ENCODE peak calls at places on chromosomes 1 and 21, in seven cellular contexts. One of them, this sample, is unnamed.

GRCh38 chr1:30675761-30676160 is 47.6 kb downstream of the MATN1 start:
- DNase-seq in cardiac muscle cell: no peak
- DNase-seq in lung: no peak
- DNase-seq in adrenal gland: no peak
- DNase-seq in ovary: no peak
- DNase-seq in Peyer's patch: no peak
- DNase-seq in right cardiac atrium: no peak
- DNase-seq in this sample: peak

GRCh38 chr1:212218065-212218464 is 67.1 kb upstream of the PPP2R5A start:
- DNase-seq in cardiac muscle cell: no peak
- DNase-seq in lung: no peak
- DNase-seq in adrenal gland: no peak
- DNase-seq in ovary: no peak
- DNase-seq in Peyer's patch: no peak
- DNase-seq in right cardiac atrium: no peak
- DNase-seq in this sample: no peak

GRCh38 chr1:154501423-154502065 is 475 bp upstream of the TDRD10 start:
- DNase-seq in cardiac muscle cell: peak
- DNase-seq in lung: peak
- DNase-seq in adrenal gland: peak
- DNase-seq in ovary: peak
- DNase-seq in Peyer's patch: peak
- DNase-seq in right cardiac atrium: peak
- DNase-seq in this sample: no peak

GRCh38 chr1:8712413-8713229 is 104.8 kb downstream of the RERE start:
- DNase-seq in cardiac muscle cell: peak
- DNase-seq in lung: no peak
- DNase-seq in adrenal gland: no peak
- DNase-seq in ovary: no peak
- DNase-seq in Peyer's patch: no peak
- DNase-seq in right cardiac atrium: no peak
- DNase-seq in this sample: no peak

GRCh38 chr21:44064852-44065403 is 42.3 kb upstream of the PWP2 start:
- DNase-seq in cardiac muscle cell: no peak
- DNase-seq in lung: no peak
- DNase-seq in adrenal gland: no peak
- DNase-seq in ovary: no peak
- DNase-seq in Peyer's patch: no peak
- DNase-seq in right cardiac atrium: no peak
- DNase-seq in this sample: no peak

GRCh38 chr1:79364896-79365295 is 358.4 kb upstream of the ADGRL4 start:
- DNase-seq in cardiac muscle cell: no peak
- DNase-seq in lung: no peak
- DNase-seq in adrenal gland: no peak
- DNase-seq in ovary: no peak
- DNase-seq in Peyer's patch: no peak
- DNase-seq in right cardiac atrium: no peak
- DNase-seq in this sample: no peak

GRCh38 chr1:77759090-77760028 is at the start of gene USP33:
- DNase-seq in cardiac muscle cell: peak
- DNase-seq in lung: peak
- DNase-seq in adrenal gland: peak
- DNase-seq in ovary: peak
- DNase-seq in Peyer's patch: peak
- DNase-seq in right cardiac atrium: peak
- DNase-seq in this sample: peak

GRCh38 chr1:201750934-201751333 is 78.0 kb upstream of the IPO9 start:
- DNase-seq in cardiac muscle cell: no peak
- DNase-seq in lung: no peak
- DNase-seq in adrenal gland: no peak
- DNase-seq in ovary: no peak
- DNase-seq in Peyer's patch: no peak
- DNase-seq in right cardiac atrium: no peak
- DNase-seq in this sample: no peak

GRCh38 chr1:56477164-56478111 is 101.9 kb downstream of the PLPP3 start:
- DNase-seq in cardiac muscle cell: no peak
- DNase-seq in lung: peak
- DNase-seq in adrenal gland: peak
- DNase-seq in ovary: peak
- DNase-seq in Peyer's patch: peak
- DNase-seq in right cardiac atrium: peak
- DNase-seq in this sample: no peak

GRCh38 chr1:93595266-93595665 is 86.4 kb downstream of the BCAR3 start:
- DNase-seq in cardiac muscle cell: no peak
- DNase-seq in lung: no peak
- DNase-seq in adrenal gland: no peak
- DNase-seq in ovary: no peak
- DNase-seq in Peyer's patch: no peak
- DNase-seq in right cardiac atrium: no peak
- DNase-seq in this sample: no peak

GRCh38 chr1:110087812-110088738 is 17.6 kb upstream of the ALX3 start:
- DNase-seq in cardiac muscle cell: peak
- DNase-seq in lung: peak
- DNase-seq in adrenal gland: peak
- DNase-seq in ovary: peak
- DNase-seq in Peyer's patch: no peak
- DNase-seq in right cardiac atrium: no peak
- DNase-seq in this sample: peak

GRCh38 chr1:230301820-230302219 is 124.3 kb downstream of the PGBD5 start:
- DNase-seq in cardiac muscle cell: no peak
- DNase-seq in lung: no peak
- DNase-seq in adrenal gland: no peak
- DNase-seq in ovary: no peak
- DNase-seq in Peyer's patch: no peak
- DNase-seq in right cardiac atrium: no peak
- DNase-seq in this sample: no peak

GRCh38 chr1:201531551-201532425 is 7.1 kb upstream of the NAV1 start:
- DNase-seq in cardiac muscle cell: no peak
- DNase-seq in lung: no peak
- DNase-seq in adrenal gland: no peak
- DNase-seq in ovary: no peak
- DNase-seq in Peyer's patch: no peak
- DNase-seq in right cardiac atrium: peak
- DNase-seq in this sample: no peak

GRCh38 chr1:229058716-229059115 is 212.2 kb upstream of the RAB4A start:
- DNase-seq in cardiac muscle cell: peak
- DNase-seq in lung: no peak
- DNase-seq in adrenal gland: no peak
- DNase-seq in ovary: no peak
- DNase-seq in Peyer's patch: no peak
- DNase-seq in right cardiac atrium: no peak
- DNase-seq in this sample: peak

GRCh38 chr1:172069535-172069934 is 228.2 kb downstream of the DNM3 start:
- DNase-seq in cardiac muscle cell: no peak
- DNase-seq in lung: no peak
- DNase-seq in adrenal gland: no peak
- DNase-seq in ovary: peak
- DNase-seq in Peyer's patch: no peak
- DNase-seq in right cardiac atrium: no peak
- DNase-seq in this sample: no peak

GRCh38 chr1:35932158-35932636 is 1.3 kb downstream of the AGO3 start:
- DNase-seq in cardiac muscle cell: no peak
- DNase-seq in lung: no peak
- DNase-seq in adrenal gland: no peak
- DNase-seq in ovary: no peak
- DNase-seq in Peyer's patch: no peak
- DNase-seq in right cardiac atrium: no peak
- DNase-seq in this sample: no peak

GRCh38 chr1:56644064-56644940 is 812 bp upstream of the PRKAA2 start:
- DNase-seq in cardiac muscle cell: peak
- DNase-seq in lung: no peak
- DNase-seq in adrenal gland: peak
- DNase-seq in ovary: peak
- DNase-seq in Peyer's patch: no peak
- DNase-seq in right cardiac atrium: no peak
- DNase-seq in this sample: no peak

GRCh38 chr1:43586136-43586726 is 55.5 kb downstream of the PTPRF start:
- DNase-seq in cardiac muscle cell: no peak
- DNase-seq in lung: no peak
- DNase-seq in adrenal gland: no peak
- DNase-seq in ovary: no peak
- DNase-seq in Peyer's patch: no peak
- DNase-seq in right cardiac atrium: no peak
- DNase-seq in this sample: no peak

GRCh38 chr1:37765937-37766664 is 1.2 kb upstream of the EPHA10 start:
- DNase-seq in cardiac muscle cell: no peak
- DNase-seq in lung: no peak
- DNase-seq in adrenal gland: no peak
- DNase-seq in ovary: no peak
- DNase-seq in Peyer's patch: no peak
- DNase-seq in right cardiac atrium: no peak
- DNase-seq in this sample: no peak

GRCh38 chr1:180966310-180966709 is 53.6 kb downstream of the KIAA1614 start:
- DNase-seq in cardiac muscle cell: no peak
- DNase-seq in lung: no peak
- DNase-seq in adrenal gland: no peak
- DNase-seq in ovary: no peak
- DNase-seq in Peyer's patch: no peak
- DNase-seq in right cardiac atrium: no peak
- DNase-seq in this sample: no peak

GRCh38 chr1:218463194-218464156 is 118.3 kb downstream of the TGFB2 start:
- DNase-seq in cardiac muscle cell: no peak
- DNase-seq in lung: peak
- DNase-seq in adrenal gland: peak
- DNase-seq in ovary: peak
- DNase-seq in Peyer's patch: no peak
- DNase-seq in right cardiac atrium: peak
- DNase-seq in this sample: no peak

GRCh38 chr1:5286244-5286643 is 631.8 kb downstream of the AJAP1 start:
- DNase-seq in cardiac muscle cell: no peak
- DNase-seq in lung: no peak
- DNase-seq in adrenal gland: no peak
- DNase-seq in ovary: no peak
- DNase-seq in Peyer's patch: no peak
- DNase-seq in right cardiac atrium: no peak
- DNase-seq in this sample: no peak

GRCh38 chr1:54199151-54199764 is 572 bp downstream of the CYB5RL start:
- DNase-seq in cardiac muscle cell: no peak
- DNase-seq in lung: no peak
- DNase-seq in adrenal gland: peak
- DNase-seq in ovary: no peak
- DNase-seq in Peyer's patch: no peak
- DNase-seq in right cardiac atrium: no peak
- DNase-seq in this sample: peak

GRCh38 chr1:191025896-191026642 is 548.4 kb upstream of the BRINP3 start:
- DNase-seq in cardiac muscle cell: no peak
- DNase-seq in lung: no peak
- DNase-seq in adrenal gland: no peak
- DNase-seq in ovary: no peak
- DNase-seq in Peyer's patch: no peak
- DNase-seq in right cardiac atrium: no peak
- DNase-seq in this sample: no peak

GRCh38 chr1:36300526-36300925 is 5.6 kb upstream of the SH3D21 start:
- DNase-seq in cardiac muscle cell: no peak
- DNase-seq in lung: no peak
- DNase-seq in adrenal gland: no peak
- DNase-seq in ovary: no peak
- DNase-seq in Peyer's patch: no peak
- DNase-seq in right cardiac atrium: no peak
- DNase-seq in this sample: no peak

GRCh38 chr1:116494351-116494692 is 76.5 kb downstream of the CD58 start:
- DNase-seq in cardiac muscle cell: peak
- DNase-seq in lung: no peak
- DNase-seq in adrenal gland: no peak
- DNase-seq in ovary: no peak
- DNase-seq in Peyer's patch: no peak
- DNase-seq in right cardiac atrium: no peak
- DNase-seq in this sample: no peak

GRCh38 chr21:34526236-34526617 is 14.2 kb upstream of the KCNE1 start:
- DNase-seq in cardiac muscle cell: no peak
- DNase-seq in lung: no peak
- DNase-seq in adrenal gland: no peak
- DNase-seq in ovary: no peak
- DNase-seq in Peyer's patch: no peak
- DNase-seq in right cardiac atrium: no peak
- DNase-seq in this sample: no peak
- H3K4me3 ChIP-seq in cardiac muscle cell: no peak
- H3K4me3 ChIP-seq in lung: no peak
- H3K4me3 ChIP-seq in adrenal gland: no peak
- H3K4me3 ChIP-seq in ovary: peak
- H3K4me3 ChIP-seq in Peyer's patch: peak
- H3K4me3 ChIP-seq in right cardiac atrium: peak
- H3K4me3 ChIP-seq in this sample: no peak

DNA sequence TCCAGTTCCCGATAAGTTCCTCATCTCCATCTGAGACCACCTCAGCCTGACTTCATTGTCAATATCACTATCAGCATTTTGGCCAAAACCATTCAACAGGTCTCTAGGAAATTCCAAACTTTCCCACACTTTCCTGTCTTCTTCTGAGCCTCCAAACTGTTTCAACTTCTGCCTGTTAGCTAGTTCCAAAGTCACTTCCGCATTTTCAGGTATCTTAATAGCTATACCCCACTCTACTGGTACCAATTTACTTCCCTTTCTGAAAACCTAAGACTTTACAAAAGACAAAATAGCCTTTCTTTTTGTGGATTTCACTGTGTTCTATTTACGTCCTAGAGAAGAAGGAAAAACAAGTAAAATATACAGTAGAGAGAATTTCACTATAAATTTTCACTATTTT is 147.0 kb upstream of the FMN2 start:
- DNase-seq in cardiac muscle cell: no peak
- DNase-seq in lung: no peak
- DNase-seq in adrenal gland: no peak
- DNase-seq in ovary: no peak
- DNase-seq in Peyer's patch: no peak
- DNase-seq in right cardiac atrium: no peak
- DNase-seq in this sample: no peak
- H3K27ac ChIP-seq in cardiac muscle cell: no peak
- H3K27ac ChIP-seq in lung: no peak
- H3K27ac ChIP-seq in adrenal gland: no peak
- H3K27ac ChIP-seq in ovary: no peak
- H3K27ac ChIP-seq in Peyer's patch: no peak
- H3K27ac ChIP-seq in right cardiac atrium: no peak
- H3K27ac ChIP-seq in this sample: no peak

DNA sequence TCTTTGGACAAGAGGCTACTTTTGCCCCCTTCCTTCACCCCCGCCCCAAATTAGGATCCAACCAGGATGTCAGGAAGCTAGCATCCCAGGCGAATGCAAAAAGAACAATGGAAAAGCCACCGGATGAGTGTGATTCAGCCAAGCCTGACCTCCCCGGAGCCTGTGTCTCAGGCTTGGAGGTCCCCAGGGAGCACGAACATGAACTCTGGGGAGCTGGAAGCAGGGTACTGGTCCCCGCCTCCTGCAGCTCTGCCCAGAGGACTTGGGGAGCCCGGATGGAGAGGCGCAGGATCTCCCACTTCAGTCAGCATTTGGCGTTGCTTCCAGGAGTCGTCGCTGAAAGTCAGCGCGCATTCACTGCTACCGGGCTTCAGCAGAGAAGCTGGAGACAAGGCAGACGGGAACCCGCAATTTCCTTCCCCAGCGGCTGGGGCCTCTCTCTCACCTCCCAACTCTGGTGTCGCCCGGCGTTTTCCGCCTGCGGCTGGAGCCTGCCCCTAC is 1.8 kb upstream of the TBX15 start:
- DNase-seq in cardiac muscle cell: no peak
- DNase-seq in lung: no peak
- DNase-seq in adrenal gland: no peak
- DNase-seq in ovary: no peak
- DNase-seq in Peyer's patch: no peak
- DNase-seq in right cardiac atrium: no peak
- DNase-seq in this sample: no peak
- H3K4me3 ChIP-seq in cardiac muscle cell: no peak
- H3K4me3 ChIP-seq in lung: no peak
- H3K4me3 ChIP-seq in adrenal gland: no peak
- H3K4me3 ChIP-seq in ovary: no peak
- H3K4me3 ChIP-seq in Peyer's patch: no peak
- H3K4me3 ChIP-seq in right cardiac atrium: no peak
- H3K4me3 ChIP-seq in this sample: no peak

GRCh38 chr1:40383488-40384412 is 10.2 kb downstream of the SMAP2 start:
- DNase-seq in cardiac muscle cell: no peak
- DNase-seq in lung: no peak
- DNase-seq in adrenal gland: no peak
- DNase-seq in ovary: no peak
- DNase-seq in Peyer's patch: no peak
- DNase-seq in right cardiac atrium: no peak
- DNase-seq in this sample: no peak
- H3K27ac ChIP-seq in cardiac muscle cell: peak
- H3K27ac ChIP-seq in lung: peak
- H3K27ac ChIP-seq in adrenal gland: peak
- H3K27ac ChIP-seq in ovary: peak
- H3K27ac ChIP-seq in Peyer's patch: peak
- H3K27ac ChIP-seq in right cardiac atrium: peak
- H3K27ac ChIP-seq in this sample: peak

This sample was measured in HL-60.